ENCODE peak calls at places on chromosomes 7 and 10, in six cellular contexts. W is fibroblast of villous mesenchyme, L is A549, X is adrenal gland, T is right lobe of liver, P is astrocyte of the spinal cord. A is an unnamed sample.

GRCh38 chr7:50321678-50322077 is 17.2 kb downstream of the IKZF1 start:
- DNase-seq in L (no peak), P (no peak), W (no peak), T (no peak), X (no peak), A (no peak)

GRCh38 chr7:158273138-158273651 is 314.4 kb downstream of the PTPRN2 start:
- DNase-seq in L (no peak), W (no peak), P (no peak), T (peak; percentile 22), X (no peak), A (no peak)

GRCh38 chr7:81652225-81652624 is 117.6 kb downstream of the HGF start:
- DNase-seq in X (no peak), P (no peak), L (no peak), W (no peak), T (no peak), A (no peak)

GRCh38 chr10:78448470-78448869 is 414.8 kb downstream of the RPS24 start:
- DNase-seq in P (no peak), L (no peak), W (no peak), X (no peak), T (no peak), A (no peak)

GRCh38 chr10:3935141-3935540 is 150.1 kb upstream of the KLF6 start:
- DNase-seq in W (peak; percentile 87), X (no peak), P (peak; percentile 93), T (no peak), L (no peak), A (no peak)

GRCh38 chr10:71444284-71445054 is 47.7 kb downstream of the CDH23 start:
- DNase-seq in W (no peak), T (no peak), X (no peak), P (no peak), L (no peak), A (no peak)

GRCh38 chr7:68547181-68547580 is 1051.1 kb upstream of the AUTS2 start:
- DNase-seq in T (no peak), L (no peak), W (no peak), P (peak; percentile 43), X (no peak), A (no peak)

GRCh38 chr10:31075434-31075833 is 43.8 kb upstream of the ZNF438 start:
- DNase-seq in L (no peak), T (no peak), X (no peak), P (peak; percentile 94), W (peak; percentile 69), A (no peak)

GRCh38 chr7:41940760-41941343 is 238.0 kb upstream of the INHBA start:
- DNase-seq in W (peak; percentile 83), T (peak; percentile 69), P (peak; percentile 77), X (peak; percentile 74), L (peak; percentile 59), A (no peak)

GRCh38 chr7:80135306-80136104 is 874 bp downstream of the GNAI1 start:
- DNase-seq in T (no peak), W (peak; percentile 48), X (peak; percentile 50), P (peak; percentile 35), L (peak; percentile 10), A (peak; percentile 35)

GRCh38 chr7:76386691-76387260 is 22.7 kb downstream of the SSC4D start:
- DNase-seq in P (peak; percentile 13), L (no peak), X (peak; percentile 78), T (no peak), W (no peak), A (no peak)
- TF ChIP-seq CTCF in P (no peak), L (no peak), X (no peak), T (no peak), W (no peak), A (no peak)

GRCh38 chr10:100826983-100827818 is 81.8 kb downstream of the PAX2 start:
- DNase-seq in L (peak; percentile 67), T (peak; percentile 38), P (no peak), X (no peak), W (no peak), A (peak; percentile 55)
- H3K4me3 ChIP-seq in L (peak overlapping the region; percentile 50), T (peak overlapping the region; percentile 35), P (no peak overlapping the region), X (peak overlapping the region; percentile 52), W (no peak overlapping the region), A (no peak overlapping the region)

DNA sequence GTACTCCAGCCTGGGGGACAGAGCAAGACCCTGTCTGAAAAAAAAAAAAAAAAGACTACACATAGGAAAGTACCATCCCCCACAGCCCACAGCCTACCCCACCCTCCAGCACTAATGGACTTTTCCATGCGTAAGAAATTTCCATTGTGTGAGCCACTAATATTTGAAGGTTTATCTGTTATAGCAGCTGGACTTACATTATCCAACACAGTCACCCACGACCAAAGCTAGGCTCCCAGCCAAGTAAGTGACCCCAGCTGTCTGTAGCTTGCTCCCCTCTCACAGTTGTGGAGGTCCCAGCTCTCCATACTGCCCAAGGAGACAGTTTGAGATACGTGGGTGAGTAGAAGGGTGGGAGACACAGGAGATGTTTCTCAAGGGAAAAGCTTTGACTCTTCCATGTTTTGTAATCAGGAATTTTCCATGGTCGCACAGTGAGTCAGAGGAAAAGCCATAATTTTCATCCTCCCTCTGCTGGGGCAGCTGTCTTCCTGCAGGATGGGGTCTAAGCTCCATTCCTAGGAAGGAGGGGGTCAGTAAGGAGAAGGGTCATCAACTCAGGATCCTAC is 57.4 kb downstream of the CAV1 start:
- DNase-seq in P (peak; percentile 47), L (no peak), W (peak; percentile 79), T (no peak), X (no peak), A (no peak)
- TF ChIP-seq CTCF in P (peak; percentile 39), L (no peak), W (peak; percentile 49), T (no peak), X (no peak), A (no peak)

GRCh38 chr10:86391986-86392722 is 25.6 kb upstream of the GRID1 start:
- DNase-seq in W (no peak), L (no peak), P (no peak), T (peak; percentile 24), X (no peak), A (no peak)
- H3K4me3 ChIP-seq in W (no peak overlapping the region), L (no peak overlapping the region), P (no peak overlapping the region), T (no peak overlapping the region), X (no peak overlapping the region), A (no peak overlapping the region)